ENCODE peak calls at places on chromosomes 6 and 20, in five cellular contexts. Z is activated naive CD8-positive, alpha-beta T cell treated with anti-CD3 and anti-CD28 coated beads, Interleukin-2, amount 50 U/mL, for 24 hours; A is endothelial cell; Q is iris pigment epithelial cell; X is NK-92 treated with Interleukin-12 subunit alpha and Interleukin-12 subunit beta, amount 100 ng/mL, for 24 hours. M is an unnamed sample.

GRCh38 chr20:58576590-58576944 is 61.4 kb upstream of the APCDD1L start:
- DNase-seq in A (no peak), X (no peak), Z (no peak), Q (no peak), M (no peak)

GRCh38 chr20:24696396-24696795 is 227.0 kb downstream of the SYNDIG1 start:
- DNase-seq in Z (no peak), A (no peak), X (no peak), Q (no peak), M (no peak)

GRCh38 chr20:58647814-58648501 is 3.1 kb upstream of the STX16 start:
- DNase-seq in X (no peak), A (no peak), Z (no peak), Q (peak), M (peak)

GRCh38 chr6:42564496-42564890 is 664 bp downstream of the UBR2 start:
- DNase-seq in A (no peak), X (no peak), Z (no peak), Q (no peak), M (peak)

GRCh38 chr6:18609715-18610114 is 222.6 kb downstream of the RNF144B start:
- DNase-seq in Q (no peak), X (no peak), A (no peak), Z (no peak), M (no peak)

GRCh38 chr6:81694214-81694613 is 58.3 kb downstream of the TENT5A start:
- DNase-seq in Z (no peak), A (no peak), Q (no peak), X (no peak), M (no peak)

GRCh38 chr6:158801655-158802294 is 17.4 kb downstream of the EZR start:
- DNase-seq in A (no peak), X (no peak), Z (no peak), Q (no peak), M (no peak)

GRCh38 chr20:60138263-60139127 is 180.3 kb downstream of the CDH26 start:
- DNase-seq in A (no peak), X (no peak), Q (peak), Z (peak), M (no peak)

GRCh38 chr20:36017034-36017951 is 48.9 kb downstream of the CNBD2 start:
- DNase-seq in A (no peak), Z (no peak), Q (peak), X (no peak), M (peak)

GRCh38 chr6:41462980-41463930 is 82.9 kb upstream of the FOXP4 start:
- DNase-seq in A (peak), X (no peak), Q (peak), Z (peak), M (peak)

GRCh38 chr6:18148304-18149025 is 6.4 kb downstream of the TPMT start:
- DNase-seq in Z (no peak), Q (peak), X (no peak), A (no peak), M (peak)

GRCh38 chr6:87921034-87921433 is 126.6 kb upstream of the SPACA1 start:
- DNase-seq in Z (no peak), Q (no peak), X (no peak), A (no peak), M (no peak)

GRCh38 chr20:9214676-9215075 is 145.8 kb downstream of the PLCB4 start:
- DNase-seq in X (no peak), Q (peak), A (no peak), Z (no peak), M (peak)

GRCh38 chr6:90098025-90098474 is 198.6 kb downstream of the BACH2 start:
- DNase-seq in Z (no peak), Q (peak), A (no peak), X (no peak), M (peak)

GRCh38 chr20:40807094-40807623 is 118.1 kb upstream of the MAFB start:
- DNase-seq in Q (no peak), A (no peak), Z (no peak), X (no peak), M (no peak)

M was measured in M059J.